ENCODE peak calls at places on chromosomes 5 and 9, in four cellular contexts. H is WTC11, M is HepG2, F is K562. G is an unnamed sample.

GRCh38 chr5:24059006-24059405 is 551.6 kb downstream of the PRDM9 start:
- DNase-seq in H (no peak), M (no peak), F (no peak), G (no peak)

GRCh38 chr9:97109194-97109811 is 70.4 kb upstream of the CTSV start:
- DNase-seq in H (peak; percentile 73), M (peak; percentile 64), F (peak; percentile 8), G (peak; percentile 1)

GRCh38 chr9:124478014-124478753 is 27.9 kb downstream of the ADGRD2 start:
- DNase-seq in H (peak; percentile 57), M (no peak), F (no peak), G (no peak)

GRCh38 chr5:128038641-128039040 is 44.9 kb upstream of the SLC12A2 start:
- DNase-seq in H (no peak), M (peak; percentile 31), F (peak; percentile 20), G (no peak)

GRCh38 chr5:137497396-137498290 is 1.5 kb downstream of the SPOCK1 start:
- DNase-seq in H (no peak), M (no peak), F (no peak), G (no peak)

GRCh38 chr9:120922404-120923173 is 4.0 kb downstream of the TRAF1 start:
- DNase-seq in H (no peak), M (no peak), F (no peak), G (no peak)

GRCh38 chr9:137365056-137365455 is 57.9 kb downstream of the EXD3 start:
- DNase-seq in H (peak; percentile 2), M (no peak), F (no peak), G (no peak)

GRCh38 chr5:150801117-150801927 is 22.8 kb downstream of the SMIM3 start:
- DNase-seq in H (no peak), M (peak; percentile 62), F (peak; percentile 41), G (no peak)

GRCh38 chr5:171342362-171343111 is 33.5 kb downstream of the TLX3 start:
- DNase-seq in H (peak; percentile 44), M (peak; percentile 52), F (peak; percentile 48), G (no peak)

GRCh38 chr9:113005777-113006176 is 6.2 kb downstream of the ZNF883 start:
- DNase-seq in H (no peak), M (no peak), F (no peak), G (no peak)

GRCh38 chr5:63125392-63125791 is 546.8 kb downstream of the LRRC70 start:
- DNase-seq in H (no peak), M (no peak), F (no peak), G (no peak)

GRCh38 chr5:16179511-16179935 is at the start of gene MARCHF11:
- DNase-seq in H (peak; percentile 66), M (no peak), F (no peak), G (no peak)

GRCh38 chr5:123813937-123814624 is 302.1 kb downstream of the CSNK1G3 start:
- DNase-seq in H (no peak), M (no peak), F (no peak), G (peak; percentile 43)

GRCh38 chr5:133427121-133427777 is 185.1 kb downstream of the FSTL4 start:
- DNase-seq in H (no peak), M (no peak), F (no peak), G (no peak)

GRCh38 chr5:79032031-79032711 is 37.3 kb downstream of the DMGDH start:
- DNase-seq in H (no peak), M (no peak), F (no peak), G (no peak)

GRCh38 chr5:154505567-154505966 is 27.5 kb upstream of the HAND1 start:
- DNase-seq in H (peak; percentile 36), M (no peak), F (no peak), G (no peak)

GRCh38 chr9:76912631-76913275 is 6.8 kb upstream of the PRUNE2 start:
- DNase-seq in H (no peak), M (no peak), F (no peak), G (no peak)

GRCh38 chr5:150113047-150113744 is 26.8 kb upstream of the CSF1R start:
- DNase-seq in H (peak; percentile 38), M (no peak), F (peak; percentile 59), G (no peak)

GRCh38 chr5:32088214-32088613 is 85.9 kb downstream of the GOLPH3 start:
- DNase-seq in H (no peak), M (no peak), F (no peak), G (no peak)

GRCh38 chr5:63125862-63126261 is 547.2 kb downstream of the LRRC70 start:
- DNase-seq in H (no peak), M (peak; percentile 37), F (peak; percentile 9), G (no peak)

GRCh38 chr5:157599565-157599964 is 24.0 kb upstream of the ADAM19 start:
- DNase-seq in H (no peak), M (no peak), F (no peak), G (no peak)

GRCh38 chr9:36828574-36829141 is 205.4 kb downstream of the PAX5 start:
- DNase-seq in H (no peak), M (no peak), F (no peak), G (no peak)

GRCh38 chr5:73786043-73786831 is 160.2 kb downstream of the ARHGEF28 start:
- DNase-seq in H (no peak), M (no peak), F (no peak), G (no peak)

GRCh38 chr9:92265159-92265558 is 28.3 kb downstream of the IARS1 start:
- DNase-seq in H (no peak), M (no peak), F (no peak), G (no peak)

GRCh38 chr5:23026252-23027170 is 173.4 kb upstream of the CDH12 start:
- DNase-seq in H (no peak), M (no peak), F (no peak), G (no peak)
- TF ChIP-seq NR2C2 in H (no peak), M (no peak), F (no peak), G (no peak)

DNA sequence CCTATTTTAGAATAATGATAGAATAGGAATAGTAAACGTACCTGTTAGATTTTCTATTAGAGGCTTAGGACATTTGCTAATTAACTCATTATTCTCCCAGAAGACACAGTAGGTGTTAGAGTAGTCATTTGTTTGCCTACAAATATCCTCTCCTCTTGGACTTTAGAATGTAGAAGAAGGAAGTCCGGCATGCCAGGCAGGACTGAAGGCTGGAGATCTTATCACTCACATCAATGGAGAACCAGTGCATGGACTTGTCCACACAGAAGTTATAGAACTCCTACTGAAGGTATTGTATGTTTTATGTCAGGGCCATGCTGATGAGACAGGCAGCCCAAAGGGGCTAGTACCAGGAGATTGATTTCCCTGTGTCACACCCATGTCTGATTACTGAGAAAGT is 43.3 kb downstream of the CD180 start:
- DNase-seq in H (no peak), M (peak; percentile 14), F (no peak), G (no peak)
- TF ChIP-seq NR2C2 in H (no peak), M (no peak), F (no peak), G (no peak)

GRCh38 chr9:16367605-16368424 is 502.7 kb downstream of the BNC2 start:
- DNase-seq in H (no peak), M (no peak), F (no peak), G (no peak)

GRCh38 chr9:16364347-16364746 is 506.1 kb downstream of the BNC2 start:
- DNase-seq in H (no peak), M (no peak), F (no peak), G (no peak)

GRCh38 chr9:16369427-16369826 is 501.0 kb downstream of the BNC2 start:
- DNase-seq in H (no peak), M (no peak), F (no peak), G (no peak)

GRCh38 chr9:16371306-16371705 is 499.2 kb downstream of the BNC2 start:
- DNase-seq in H (no peak), M (no peak), F (no peak), G (no peak)

GRCh38 chr9:16368425-16369087 is 501.9 kb downstream of the BNC2 start:
- DNase-seq in H (no peak), M (no peak), F (no peak), G (no peak)
- TF ChIP-seq NR2C2 in H (no peak), M (no peak), F (no peak), G (no peak)

DNA sequence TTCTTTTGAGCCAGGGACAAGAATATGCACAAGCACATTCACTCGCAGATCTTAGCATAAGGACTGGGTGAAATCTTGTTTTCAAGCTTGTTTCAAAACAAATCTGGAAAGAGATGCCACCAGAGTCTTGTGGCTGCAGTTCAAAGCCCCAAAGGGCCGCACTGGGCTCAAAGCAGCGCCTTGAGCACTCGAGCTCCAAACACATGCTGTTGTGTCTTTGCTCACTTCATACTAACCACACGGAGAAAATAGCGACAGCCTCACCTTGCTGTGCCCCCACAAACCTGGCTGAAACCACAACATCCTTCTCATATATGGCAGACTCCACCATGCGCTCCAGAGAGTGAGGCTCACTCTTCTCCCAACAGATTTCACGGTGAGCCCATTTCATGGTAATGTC is 34.1 kb upstream of the IL7R start:
- DNase-seq in H (no peak), M (no peak), F (no peak), G (no peak)
- TF ChIP-seq NR2C2 in H (no peak), M (no peak), F (no peak), G (no peak)

GRCh38 chr5:172918421-172919371 is 40.5 kb upstream of the RPL26L1 start:
- DNase-seq in H (no peak), M (no peak), F (peak; percentile 31), G (no peak)
- TF ChIP-seq NR2C2 in H (no peak), M (no peak), F (no peak), G (no peak)